ENCODE peak calls at places on chromosomes 3 and 15, in six cellular contexts. F is H9, T is PC-3, B is aorta, Z is breast epithelium, Y is substantia nigra. P is an unnamed sample.

GRCh38 chr3:112979244-112979832 is 4.4 kb upstream of the CD200R1 start:
- DNase-seq in Z (no peak), F (no peak), B (no peak), T (peak; percentile 62), Y (no peak), P (peak; percentile 11)

GRCh38 chr15:36029606-36030005 is 483.6 kb upstream of the DPH6 start:
- DNase-seq in B (no peak), Z (no peak), T (no peak), F (no peak), Y (no peak), P (peak; percentile 41)

GRCh38 chr3:32334675-32335074 is 57.0 kb upstream of the CMTM7 start:
- DNase-seq in B (no peak), Y (no peak), F (peak; percentile 50), T (peak; percentile 34), Z (no peak), P (no peak)

GRCh38 chr3:128076783-128077624 is 24.8 kb downstream of the SEC61A1 start:
- DNase-seq in T (no peak), Y (no peak), F (no peak), B (peak; percentile 79), Z (no peak), P (no peak)

GRCh38 chr3:39917060-39917773 is 107.8 kb downstream of the MYRIP start:
- DNase-seq in B (no peak), F (no peak), Z (no peak), T (no peak), Y (no peak), P (no peak)

GRCh38 chr3:135107043-135107442 is 312.0 kb downstream of the EPHB1 start:
- DNase-seq in B (no peak), Z (no peak), F (no peak), Y (no peak), T (no peak), P (no peak)

GRCh38 chr3:134797816-134798451 is 2.9 kb downstream of the EPHB1 start:
- DNase-seq in Z (no peak), F (no peak), T (no peak), Y (no peak), B (no peak), P (no peak)

GRCh38 chr3:98519351-98519750 is 3.4 kb downstream of the CLDND1 start:
- DNase-seq in T (no peak), F (no peak), Y (no peak), Z (no peak), B (no peak), P (no peak)

GRCh38 chr15:41746802-41747201 is 27.5 kb upstream of the MAPKBP1 start:
- DNase-seq in Y (no peak), B (no peak), F (no peak), T (peak; percentile 39), Z (no peak), P (no peak)

GRCh38 chr15:41975679-41976078 is 3.3 kb upstream of the EHD4 start:
- DNase-seq in B (no peak), F (no peak), Y (no peak), T (no peak), Z (no peak), P (no peak)

GRCh38 chr3:195003006-195003892 is 267.7 kb downstream of the XXYLT1 start:
- DNase-seq in F (no peak), B (peak; percentile 73), Z (no peak), Y (no peak), T (no peak), P (no peak)

GRCh38 chr3:152870027-152870426 is 35.1 kb downstream of the P2RY1 start:
- DNase-seq in F (no peak), T (no peak), B (no peak), Z (no peak), Y (no peak), P (no peak)
- H3K27ac ChIP-seq in F (no peak overlapping the region), T (no peak overlapping the region), B (no peak overlapping the region), Z (no peak overlapping the region), Y (no peak overlapping the region), P (no peak overlapping the region)

DNA sequence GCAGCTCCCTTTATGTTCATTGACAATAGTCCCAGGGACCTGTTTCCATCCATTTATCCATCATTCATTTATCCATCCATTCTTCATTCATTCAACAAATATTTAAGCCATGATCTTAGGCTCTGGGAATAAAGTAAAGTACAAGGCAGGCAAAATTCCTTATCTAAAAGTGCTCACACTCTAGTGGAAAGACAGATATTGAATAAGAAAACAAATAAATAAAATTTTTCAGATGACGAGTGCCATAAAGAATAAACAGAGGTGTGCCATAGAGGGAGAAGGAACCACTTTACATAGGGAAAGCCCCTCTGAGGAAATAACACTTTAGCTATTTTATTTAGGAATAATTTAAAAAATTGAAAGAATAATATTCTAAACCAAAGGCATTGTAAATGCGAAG is 76.2 kb downstream of the COL8A1 start:
- DNase-seq in Y (no peak), T (no peak), B (no peak), Z (no peak), F (no peak), P (no peak)
- H3K27ac ChIP-seq in Y (no peak overlapping the region), T (no peak overlapping the region), B (no peak overlapping the region), Z (no peak overlapping the region), F (no peak overlapping the region), P (no peak overlapping the region)

GRCh38 chr15:101675796-101676582 is 23.8 kb upstream of the TM2D3 start:
- DNase-seq in Z (no peak), Y (no peak), T (peak; percentile 72), F (peak; percentile 47), B (no peak), P (peak; percentile 34)
- H3K27ac ChIP-seq in Z (no peak overlapping the region), Y (peak overlapping the region; percentile 37), T (no peak overlapping the region), F (no peak overlapping the region), B (no peak overlapping the region), P (peak overlapping the region; percentile 39)

DNA sequence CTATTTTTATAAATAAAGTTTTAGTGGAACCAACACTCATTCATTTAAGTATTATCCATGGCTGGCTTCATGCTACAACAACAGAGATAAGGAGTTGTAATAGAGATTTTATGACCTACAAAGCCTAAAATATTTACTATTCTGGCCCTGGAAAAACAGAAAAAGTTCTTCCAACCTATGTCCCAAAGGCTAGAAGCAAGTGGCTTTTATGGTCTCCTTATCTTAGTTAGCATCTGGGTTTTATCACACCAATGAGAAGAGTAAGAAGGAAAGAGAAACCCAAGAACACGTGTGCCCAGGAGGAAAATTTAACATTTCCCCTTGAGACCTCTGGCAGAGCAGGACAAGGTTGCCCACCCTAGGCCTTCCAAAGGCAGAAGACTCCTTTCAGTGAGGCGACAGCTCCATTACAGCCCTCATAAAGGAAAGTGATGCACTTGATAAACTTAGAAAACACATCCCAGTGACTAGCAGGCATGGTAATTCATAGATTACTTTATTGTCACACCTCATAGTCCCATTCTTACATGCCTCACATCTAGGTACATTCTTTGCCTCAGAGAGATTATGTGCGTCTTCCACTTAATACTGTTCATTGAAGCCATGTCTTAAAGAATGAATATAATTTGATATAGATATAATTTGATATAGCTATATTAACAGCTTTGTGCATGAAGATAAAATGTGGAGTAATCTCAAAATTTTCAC is 113.2 kb upstream of the ACP3 start:
- DNase-seq in F (no peak), T (no peak), Z (no peak), Y (no peak), B (no peak), P (no peak)
- H3K27ac ChIP-seq in F (no peak overlapping the region), T (no peak overlapping the region), Z (no peak overlapping the region), Y (no peak overlapping the region), B (no peak overlapping the region), P (no peak overlapping the region)

GRCh38 chr3:187958432-187959003 is 195.4 kb upstream of the LPP start:
- DNase-seq in Z (no peak), T (no peak), F (no peak), B (no peak), Y (no peak), P (no peak)
- H3K27ac ChIP-seq in Z (no peak overlapping the region), T (no peak overlapping the region), F (no peak overlapping the region), B (no peak overlapping the region), Y (no peak overlapping the region), P (no peak overlapping the region)

P was measured in AG04450.